ENCODE peak calls at places on chromosome 10, in four cellular contexts. Z, I, A and B are unnamed samples.

GRCh38 chr10:117989962-117990361 is 56.8 kb downstream of the RAB11FIP2 start:
- DNase-seq in Z (no peak), I (no peak), A (no peak), B (no peak)

GRCh38 chr10:72895236-72895850 is 1.8 kb downstream of the OIT3 start:
- DNase-seq in Z (no peak), I (no peak), A (no peak), B (no peak)

GRCh38 chr10:4344544-4344994 is 481.4 kb upstream of the AKR1E2 start:
- DNase-seq in Z (no peak), I (no peak), A (no peak), B (no peak)

GRCh38 chr10:76311752-76312699 is 880.6 kb downstream of the LRMDA start:
- DNase-seq in Z (peak; percentile 21), I (peak; percentile 63), A (peak; percentile 52), B (no peak)

GRCh38 chr10:114708717-114709352 is 50.8 kb upstream of the ABLIM1 start:
- DNase-seq in Z (no peak), I (no peak), A (peak; percentile 13), B (no peak)

GRCh38 chr10:113425596-113425995 is 127.3 kb upstream of the HABP2 start:
- DNase-seq in Z (no peak), I (no peak), A (no peak), B (no peak)

GRCh38 chr10:306654-307185 is 171.5 kb downstream of the ZMYND11 start:
- DNase-seq in Z (no peak), I (peak; percentile 65), A (peak; percentile 61), B (no peak)

GRCh38 chr10:7432884-7433726 is 22.3 kb upstream of the SFMBT2 start:
- DNase-seq in Z (no peak), I (no peak), A (no peak), B (no peak)

DNA sequence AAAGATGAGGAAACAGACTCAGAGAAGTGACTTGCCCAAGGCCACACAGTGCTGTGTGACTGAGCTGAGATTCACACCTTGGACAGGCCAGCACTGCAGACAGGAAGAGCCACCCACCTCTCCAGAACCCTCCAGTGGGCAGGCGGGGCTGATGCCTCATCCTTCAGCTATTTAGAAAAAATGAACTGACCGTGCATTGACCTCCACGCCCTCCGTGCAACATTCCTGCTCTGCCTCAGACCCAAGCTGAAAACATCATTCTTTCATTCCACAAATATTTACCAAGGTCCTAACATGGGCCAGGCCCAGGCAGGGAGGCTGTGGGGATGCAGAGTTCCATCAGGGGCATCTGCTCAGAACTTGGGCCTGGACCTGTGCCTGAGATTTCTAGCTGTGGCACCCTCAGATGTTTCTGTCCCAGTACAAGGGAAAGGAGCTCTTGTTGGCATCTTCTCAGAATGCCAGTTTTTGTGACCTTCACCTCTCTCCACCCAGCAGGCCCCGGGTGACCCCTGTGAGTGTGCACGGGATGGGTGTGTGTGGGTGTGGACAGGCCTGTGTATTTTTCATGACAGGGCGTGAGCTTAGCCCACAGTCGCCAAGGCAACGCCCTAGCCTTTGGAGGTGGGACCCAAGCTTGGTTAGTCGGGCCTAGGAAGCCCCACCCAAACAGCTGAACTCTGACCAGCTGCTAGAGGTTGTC is 6.5 kb downstream of the VSIR start:
- DNase-seq in Z (peak; percentile 48), I (no peak), A (peak; percentile 92), B (no peak)
- TF ChIP-seq NR2C2 in Z (no peak), I (no peak), A (peak; percentile 43), B (no peak)

DNA sequence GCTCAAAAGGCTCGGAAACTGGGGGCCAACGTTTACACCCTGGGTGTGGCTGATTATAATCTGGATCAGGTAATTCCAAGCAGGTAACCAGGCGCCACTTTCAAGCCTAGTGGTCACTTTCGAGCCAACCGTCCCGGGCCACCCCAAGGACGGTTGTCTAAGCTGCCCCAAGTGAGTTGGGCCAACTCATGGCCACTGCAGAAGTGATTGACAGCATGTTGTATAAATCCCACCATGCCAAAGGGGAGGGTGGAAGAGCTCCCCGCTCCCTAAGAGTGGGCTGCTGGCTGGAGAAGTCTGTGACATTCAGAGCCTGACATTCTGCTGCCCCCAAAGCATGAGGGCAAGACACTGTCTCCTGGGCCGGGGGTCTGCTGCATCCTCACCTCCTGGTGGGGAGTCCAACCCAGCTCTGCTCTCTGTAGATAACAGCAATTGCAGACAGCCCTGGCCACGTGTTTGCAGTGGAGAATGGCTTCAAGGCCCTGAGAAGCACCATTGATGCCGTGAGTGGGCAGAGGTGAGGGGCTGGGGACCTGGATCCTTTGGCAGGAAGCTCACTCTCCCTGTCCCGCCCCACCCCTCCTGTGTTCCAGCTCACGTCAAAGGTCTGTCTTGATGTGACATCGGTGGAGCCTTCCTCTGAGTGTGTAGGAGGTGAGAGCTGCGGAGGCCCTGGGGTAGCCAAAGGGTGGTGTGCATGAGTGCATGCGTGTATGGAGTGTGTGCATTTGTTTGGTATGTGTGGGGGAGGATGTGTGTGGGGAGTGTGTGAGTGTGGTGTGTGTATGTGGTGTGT is 10.8 kb downstream of the ANTXRL start:
- DNase-seq in Z (no peak), I (no peak), A (no peak), B (no peak)
- TF ChIP-seq NR2C2 in Z (no peak), I (no peak), A (no peak), B (no peak)

DNA sequence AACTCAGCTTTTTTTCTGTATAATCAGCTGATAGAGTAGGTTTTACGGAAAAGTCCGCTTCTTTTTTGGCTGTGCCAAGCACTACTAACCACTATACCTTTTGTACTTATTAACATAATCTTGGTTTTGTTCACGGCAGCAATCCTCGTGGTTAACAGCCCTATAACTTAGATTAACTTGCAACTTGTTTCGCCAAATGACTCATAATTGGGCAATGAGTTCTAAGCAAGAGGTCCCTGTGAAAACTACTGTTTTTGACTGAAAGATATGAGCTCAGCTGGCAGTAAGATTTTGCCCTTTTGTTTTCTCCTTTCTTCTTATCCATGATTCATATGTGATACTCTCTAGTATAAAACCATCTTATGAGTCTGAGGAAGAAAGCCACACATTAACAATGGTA is 345.0 kb upstream of the PCDH15 start:
- DNase-seq in Z (no peak), I (no peak), A (no peak), B (no peak)
- TF ChIP-seq NR2C2 in Z (no peak), I (no peak), A (no peak), B (no peak)

GRCh38 chr10:49212783-49213182 is 24.6 kb upstream of the TMEM273 start:
- DNase-seq in Z (peak; percentile 60), I (no peak), A (no peak), B (no peak)
- TF ChIP-seq NR2C2 in Z (no peak), I (no peak), A (no peak), B (no peak)

GRCh38 chr10:80205478-80206276 is at the start of gene ANXA11:
- DNase-seq in Z (peak; percentile 93), I (peak; percentile 83), A (peak; percentile 72), B (peak; percentile 27)

GRCh38 chr10:80206277-80206655 is 929 bp upstream of the ANXA11 start:
- DNase-seq in Z (no peak), I (no peak), A (no peak), B (no peak)

GRCh38 chr10:80204193-80204714 is 1.1 kb downstream of the ANXA11 start:
- DNase-seq in Z (no peak), I (peak; percentile 24), A (peak; percentile 16), B (no peak)

GRCh38 chr10:80203835-80204148 is 1.5 kb downstream of the ANXA11 start:
- DNase-seq in Z (no peak), I (no peak), A (no peak), B (no peak)

GRCh38 chr10:80204801-80205477 is 398 bp downstream of the ANXA11 start:
- DNase-seq in Z (peak; percentile 71), I (no peak), A (no peak), B (no peak)
- TF ChIP-seq NR2C2 in Z (peak; percentile 80), I (no peak), A (no peak), B (no peak)